ENCODE peak calls at places on chromosomes 1 and 21, in five cellular contexts. Y is activated naive CD4-positive, alpha-beta T cell; X is tibial artery; O is stimulated activated CD4-positive, alpha-beta T cell treated with anti-CD3 and anti-CD28 coated beads, Interleukin-12 subunit alpha, Interleukin-12 subunit beta, amount 100 ng/mL, for 4 hours; U is NCI-H748 treated with DMSO at 0.1 percent for 48 hours. G is an unnamed sample.

GRCh38 chr1:179815642-179816041 is 62.0 kb downstream of the TOR1AIP2 start:
- DNase-seq in Y (no peak), X (no peak), O (no peak), U (peak), G (no peak)

GRCh38 chr1:58436615-58437297 is 109.8 kb downstream of the OMA1 start:
- DNase-seq in Y (no peak), X (no peak), O (no peak), U (no peak), G (no peak)

GRCh38 chr21:44432841-44433790 is 22.2 kb upstream of the LRRC3 start:
- DNase-seq in Y (no peak), X (peak), O (no peak), U (no peak), G (no peak)

GRCh38 chr21:43203523-43204080 is 34.8 kb downstream of the CRYAA start:
- DNase-seq in Y (no peak), X (no peak), O (no peak), U (no peak), G (no peak)

GRCh38 chr1:182405578-182405977 is 5.1 kb upstream of the TEDDM1 start:
- DNase-seq in Y (no peak), X (no peak), O (no peak), U (no peak), G (no peak)

GRCh38 chr21:17081193-17081592 is 431.6 kb upstream of the CXADR start:
- DNase-seq in Y (no peak), X (no peak), O (no peak), U (no peak), G (no peak)

GRCh38 chr1:17567582-17567981 is 28.1 kb downstream of the ARHGEF10L start:
- DNase-seq in Y (no peak), X (peak), O (no peak), U (no peak), G (no peak)

GRCh38 chr21:44079446-44079845 is 27.8 kb upstream of the PWP2 start:
- DNase-seq in Y (no peak), X (no peak), O (no peak), U (no peak), G (no peak)

GRCh38 chr1:172955161-172955821 is 95.5 kb downstream of the TNFSF18 start:
- DNase-seq in Y (no peak), X (no peak), O (no peak), U (no peak), G (no peak)